ENCODE peak calls at places on chromosome 10, in five cellular contexts. Z, P, K, S and T are unnamed samples. For H3K9me3, the result is how much of the 10 kb centered on the place peaks cover.

GRCh38 chr10:132504501-132505272 is 32.9 kb upstream of the INPP5A start:
- DNase-seq in Z (no peak), P (peak), K (no peak), S (no peak), T (no peak)

GRCh38 chr10:42785759-42786158 is 3.2 kb downstream of the BMS1 start:
- DNase-seq in Z (no peak), P (no peak), K (no peak), S (no peak), T (no peak)

GRCh38 chr10:80425901-80426300 is 17.6 kb downstream of the PRXL2A start:
- DNase-seq in Z (no peak), P (no peak), K (no peak), S (no peak), T (no peak)

GRCh38 chr10:110498087-110498981 is 627 bp downstream of the DUSP5 start:
- DNase-seq in Z (peak), P (no peak), K (peak), S (peak), T (peak)

GRCh38 chr10:1209355-1209979 is 153.3 kb downstream of the WDR37 start:
- DNase-seq in Z (no peak), P (no peak), K (no peak), S (no peak), T (no peak)

GRCh38 chr10:76296885-76297775 is 865.7 kb downstream of the LRMDA start:
- DNase-seq in Z (no peak), P (no peak), K (no peak), S (no peak), T (no peak)

GRCh38 chr10:102669206-102670064 is 25.2 kb downstream of the TRIM8 start:
- DNase-seq in Z (peak), P (no peak), K (peak), S (no peak), T (peak)

GRCh38 chr10:34102917-34103506 is 712.1 kb downstream of the PARD3 start:
- DNase-seq in Z (peak), P (no peak), K (no peak), S (no peak), T (no peak)

GRCh38 chr10:32318476-32318896 is 28.5 kb downstream of the EPC1 start:
- DNase-seq in Z (peak), P (no peak), K (no peak), S (no peak), T (no peak)

GRCh38 chr10:73413528-73414229 is at the start of gene ANXA7:
- DNase-seq in Z (peak), P (peak), K (peak), S (peak), T (peak)

GRCh38 chr10:44005788-44006099 is 357.1 kb upstream of the ZNF32 start:
- DNase-seq in Z (no peak), P (no peak), K (no peak), S (no peak), T (no peak)

GRCh38 chr10:79025113-79025832 is 43.5 kb upstream of the ZMIZ1 start:
- DNase-seq in Z (no peak), P (no peak), K (no peak), S (no peak), T (no peak)

GRCh38 chr10:89793649-89794254 is 92.4 kb downstream of the KIF20B start:
- DNase-seq in Z (peak), P (no peak), K (peak), S (no peak), T (no peak)

GRCh38 chr10:84333864-84334451 is 5.6 kb downstream of the CCSER2 start:
- DNase-seq in Z (peak), P (no peak), K (no peak), S (no peak), T (no peak)

GRCh38 chr10:5107860-5108526 is 13.8 kb downstream of the AKR1C3 start:
- DNase-seq in Z (no peak), P (no peak), K (no peak), S (no peak), T (no peak)

GRCh38 chr10:100979821-100980272 is 7.5 kb downstream of the MRPL43 start:
- DNase-seq in Z (no peak), P (peak), K (no peak), S (no peak), T (no peak)

GRCh38 chr10:11208908-11209809 is 191.5 kb downstream of the CELF2 start:
- DNase-seq in Z (no peak), P (no peak), K (no peak), S (no peak), T (no peak)
- H3K4me3 ChIP-seq in Z (no peak), P (no peak), K (no peak), S (no peak), T (no peak)

DNA sequence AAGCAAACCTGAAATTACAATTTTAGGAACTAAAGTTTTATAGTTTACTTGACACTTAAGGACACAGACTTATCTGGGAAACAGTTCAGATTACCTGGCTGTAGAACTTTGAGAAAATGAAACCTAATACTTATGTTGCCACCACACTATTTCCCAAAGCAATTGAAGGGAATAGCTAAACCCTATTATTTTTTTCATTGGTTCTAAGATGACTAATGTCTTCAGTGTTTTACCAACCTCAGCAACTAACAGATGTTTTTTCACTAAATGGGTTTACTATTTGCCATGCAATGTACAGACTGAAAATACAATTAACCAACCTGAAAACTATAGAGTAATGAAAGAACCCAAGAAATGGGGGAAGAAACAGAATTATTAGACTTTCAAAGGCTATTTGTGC is 689.6 kb downstream of the SORCS1 start:
- DNase-seq in Z (peak), P (no peak), K (no peak), S (no peak), T (no peak)
- H3K9me3 ChIP-seq in Z (under half), P (under half), K (under half), S (under half), T (under half)

DNA sequence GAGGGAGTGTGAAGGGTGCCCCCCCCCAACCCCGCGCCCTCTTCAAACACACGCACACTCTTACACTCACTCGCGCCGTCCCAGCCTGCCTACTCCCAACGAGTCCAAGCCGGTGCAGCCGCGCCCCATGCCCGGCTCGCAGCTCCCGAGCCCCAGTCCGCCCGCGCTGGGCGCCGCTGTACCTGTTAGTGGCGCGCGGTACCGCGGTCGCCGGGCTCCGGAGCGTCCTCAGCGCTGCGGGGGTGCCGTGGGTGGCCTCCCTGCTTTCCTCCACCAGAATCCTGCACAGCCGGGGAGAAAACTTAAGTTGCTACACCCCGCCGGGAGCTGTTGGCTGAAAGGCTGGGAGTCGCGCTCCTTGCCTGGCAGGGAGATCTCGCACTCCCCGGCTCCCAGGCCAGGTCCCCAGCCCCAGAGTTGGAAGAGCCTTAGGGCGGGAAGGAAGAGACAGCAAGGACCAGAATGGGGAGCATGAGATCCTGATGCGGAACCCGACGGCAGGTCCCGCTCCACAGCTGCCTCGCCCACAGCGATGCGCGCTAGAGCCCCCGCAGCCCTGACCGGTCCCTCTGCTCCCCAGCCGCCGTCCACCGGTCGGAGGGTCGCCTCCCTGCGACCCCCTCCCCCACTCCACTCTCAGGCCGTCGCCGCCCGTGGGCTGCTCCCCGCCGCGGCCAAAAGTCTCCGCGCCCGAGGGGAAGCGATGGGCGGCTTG is 861 bp downstream of the ST8SIA6 start:
- DNase-seq in Z (peak), P (no peak), K (peak), S (peak), T (peak)
- H3K4me3 ChIP-seq in Z (peak), P (no peak), K (peak), S (peak), T (peak)

DNA sequence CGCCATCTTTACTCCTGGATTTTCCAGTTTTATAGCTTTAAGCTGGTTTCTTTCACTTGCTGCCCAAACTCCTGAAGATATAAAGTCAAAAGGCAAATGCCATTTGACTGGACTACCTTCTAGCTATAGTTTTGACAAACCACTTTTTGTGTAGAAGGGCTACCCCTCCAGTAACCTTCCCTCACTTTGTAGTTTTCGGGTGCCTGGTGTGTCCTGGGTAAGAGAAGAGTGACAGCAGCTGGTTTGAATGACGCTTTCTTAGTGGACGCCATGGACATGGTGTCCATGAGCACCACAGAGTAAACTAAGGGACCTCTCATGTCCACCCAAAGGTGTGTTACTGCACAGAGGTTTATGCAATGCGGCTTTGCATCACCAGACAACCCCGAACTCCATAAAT is 21.2 kb upstream of the PITRM1 start:
- DNase-seq in Z (no peak), P (no peak), K (no peak), S (no peak), T (no peak)
- H3K9me3 ChIP-seq in Z (under half), P (under half), K (under half), S (under half), T (under half)

GRCh38 chr10:93654201-93654600 is 41.9 kb downstream of the PDE6C start:
- DNase-seq in Z (no peak), P (no peak), K (no peak), S (no peak), T (no peak)

GRCh38 chr10:93656155-93656554 is 43.8 kb downstream of the PDE6C start:
- DNase-seq in Z (peak), P (no peak), K (no peak), S (no peak), T (no peak)

GRCh38 chr10:93657757-93658156 is 44.6 kb downstream of the FRA10AC1 start:
- DNase-seq in Z (no peak), P (no peak), K (no peak), S (no peak), T (no peak)

GRCh38 chr10:93652857-93653256 is 40.5 kb downstream of the PDE6C start:
- DNase-seq in Z (peak), P (no peak), K (no peak), S (no peak), T (no peak)
- H3K4me3 ChIP-seq in Z (no peak), P (no peak), K (no peak), S (no peak), T (no peak)

DNA sequence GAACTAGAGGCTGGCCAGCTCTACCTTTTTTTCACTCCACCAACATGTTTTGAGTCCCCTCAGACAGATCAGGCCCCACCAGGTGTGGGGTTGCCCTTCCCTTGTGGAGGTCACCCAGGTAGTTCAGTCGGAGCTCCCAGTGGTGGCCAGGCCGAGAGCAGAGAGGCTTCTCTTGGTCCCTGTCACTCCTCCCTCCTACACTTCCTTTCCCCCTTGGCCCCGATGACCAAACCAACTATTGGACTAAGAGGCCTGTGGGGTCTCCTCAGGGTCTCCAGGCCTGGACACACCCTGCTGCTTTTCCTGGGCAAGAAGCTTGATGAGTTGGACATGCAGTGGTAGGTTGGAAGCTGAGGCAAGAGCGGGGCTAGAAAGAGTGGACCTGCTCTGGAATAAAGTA is 174.8 kb downstream of the ZNF248 start:
- DNase-seq in Z (no peak), P (no peak), K (no peak), S (no peak), T (no peak)
- H3K9me3 ChIP-seq in Z (under half), P (under half), K (under half), S (under half), T (under half)